ENCODE peak calls at places on chromosomes 12 and 14, in six cellular contexts. N is activated B cell treated with CpG ODN at 0.5 μM for 24 hours, K is Caco-2, A is WTC11, P is esophagus squamous epithelium, R is epithelial cell of proximal tubule. W is an unnamed sample.

GRCh38 chr12:70609739-70610491 is 27.3 kb downstream of the PTPRB start:
- DNase-seq in N (no peak), K (peak), A (peak), P (no peak), R (no peak), W (no peak)

GRCh38 chr12:107092669-107093546 is 441 bp downstream of the CRY1 start:
- DNase-seq in N (no peak), K (peak), A (peak), P (peak), R (no peak), W (no peak)

GRCh38 chr14:73754911-73755360 is 40.8 kb upstream of the PNMA1 start:
- DNase-seq in N (no peak), K (no peak), A (no peak), P (no peak), R (no peak), W (no peak)

GRCh38 chr12:93484315-93484981 is 17.1 kb downstream of the MRPL42 start:
- DNase-seq in N (no peak), K (no peak), A (no peak), P (no peak), R (no peak), W (no peak)

GRCh38 chr12:52837341-52837741 is 3.2 kb upstream of the KRT79 start:
- DNase-seq in N (no peak), K (no peak), A (no peak), P (no peak), R (no peak), W (peak)

GRCh38 chr14:77654001-77654431 is 37.6 kb upstream of the SPTLC2 start:
- DNase-seq in N (no peak), K (no peak), A (no peak), P (no peak), R (no peak), W (no peak)

GRCh38 chr12:112664569-112664968 is 127.0 kb upstream of the RPH3A start:
- DNase-seq in N (no peak), K (peak), A (peak), P (no peak), R (no peak), W (no peak)

GRCh38 chr14:95480109-95480886 is 36.2 kb downstream of the SYNE3 start:
- DNase-seq in N (no peak), K (no peak), A (no peak), P (no peak), R (no peak), W (no peak)

GRCh38 chr12:109547286-109547685 is 26.0 kb downstream of the MMAB start:
- DNase-seq in N (no peak), K (no peak), A (no peak), P (no peak), R (no peak), W (no peak)

GRCh38 chr12:76018111-76018510 is 13.5 kb downstream of the PHLDA1 start:
- DNase-seq in N (no peak), K (peak), A (peak), P (no peak), R (no peak), W (no peak)

GRCh38 chr14:76546426-76547221 is 170.7 kb downstream of the ESRRB start:
- DNase-seq in N (no peak), K (peak), A (peak), P (no peak), R (no peak), W (peak)

DNA sequence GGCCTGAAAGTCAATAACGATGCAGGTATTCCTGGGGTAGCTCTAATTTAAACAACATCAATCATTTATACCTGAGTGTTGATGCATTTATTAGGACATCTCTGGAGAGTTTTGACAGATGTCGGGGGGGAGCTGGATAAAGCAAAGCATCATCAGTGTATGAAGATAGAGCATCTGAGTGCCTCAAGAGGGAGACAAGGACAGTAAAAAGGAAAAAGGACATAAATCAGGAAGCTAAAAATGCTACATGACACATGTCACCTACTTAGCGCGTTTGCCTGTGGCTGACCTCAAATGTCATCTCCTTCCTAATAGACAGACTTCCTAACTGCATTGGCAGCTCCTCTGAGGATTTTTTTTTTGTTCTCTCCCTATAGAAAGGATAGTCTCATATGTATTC is 259.5 kb upstream of the PKP2 start:
- DNase-seq in N (no peak), K (no peak), A (no peak), P (no peak), R (no peak), W (no peak)
- TF ChIP-seq CTCF in N (no peak), K (no peak), A (no peak), P (no peak), R (no peak), W (no peak)

GRCh38 chr12:25975179-25975578 is 16.7 kb downstream of the RASSF8 start:
- DNase-seq in N (no peak), K (no peak), A (no peak), P (no peak), R (no peak), W (no peak)

GRCh38 chr12:25972783-25973182 is 14.3 kb downstream of the RASSF8 start:
- DNase-seq in N (no peak), K (no peak), A (no peak), P (no peak), R (no peak), W (no peak)

GRCh38 chr12:25970082-25970481 is 11.6 kb downstream of the RASSF8 start:
- DNase-seq in N (no peak), K (no peak), A (no peak), P (no peak), R (no peak), W (no peak)

GRCh38 chr12:25971675-25972035 is 13.2 kb downstream of the RASSF8 start:
- DNase-seq in N (no peak), K (no peak), A (no peak), P (no peak), R (no peak), W (no peak)

GRCh38 chr12:25970916-25971674 is 12.6 kb downstream of the RASSF8 start:
- DNase-seq in N (no peak), K (no peak), A (no peak), P (no peak), R (no peak), W (no peak)
- TF ChIP-seq CTCF in N (no peak), K (peak), A (no peak), P (no peak), R (peak), W (peak)

GRCh38 chr14:45716506-45716905 is 463.5 kb upstream of the MIS18BP1 start:
- DNase-seq in N (no peak), K (peak), A (no peak), P (no peak), R (no peak), W (no peak)
- TF ChIP-seq CTCF in N (no peak), K (peak), A (no peak), P (no peak), R (peak), W (peak)

DNA sequence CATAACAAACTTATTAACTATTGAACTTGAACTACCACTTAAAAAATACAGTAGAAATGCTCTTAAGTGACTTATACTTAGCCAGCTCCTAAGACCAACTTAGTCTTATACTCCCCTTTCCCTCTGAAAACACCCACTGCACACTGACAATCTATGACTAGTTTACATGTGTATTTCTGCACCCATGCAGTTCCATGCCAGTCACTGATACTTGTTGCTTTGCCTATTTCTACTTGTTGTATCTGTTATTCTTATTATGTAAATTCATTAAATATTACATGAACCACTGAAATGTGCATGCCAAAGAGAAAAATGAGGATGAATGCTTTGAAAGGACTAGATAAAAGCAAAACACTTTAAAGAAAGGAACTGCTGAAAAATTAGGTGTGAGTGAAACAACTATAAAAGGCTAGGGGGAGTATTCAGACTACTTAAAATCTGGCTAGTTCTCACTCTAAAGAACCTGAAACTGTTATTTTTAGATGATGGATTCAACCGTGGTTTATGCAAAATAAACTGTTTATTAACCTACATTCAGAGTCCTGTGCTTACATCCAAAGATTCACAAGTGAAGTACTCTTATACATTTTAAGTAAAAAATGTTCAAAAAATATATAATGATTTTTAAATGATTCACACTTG is 74.7 kb downstream of the RPS6KA5 start:
- DNase-seq in N (no peak), K (no peak), A (no peak), P (no peak), R (no peak), W (no peak)
- TF ChIP-seq CTCF in N (no peak), K (no peak), A (no peak), P (no peak), R (no peak), W (no peak)

GRCh38 chr14:103104389-103104653 is 9.8 kb downstream of the EXOC3L4 start:
- DNase-seq in N (no peak), K (no peak), A (no peak), P (no peak), R (no peak), W (no peak)

GRCh38 chr14:103104654-103105511 is 10.4 kb downstream of the EXOC3L4 start:
- DNase-seq in N (peak), K (peak), A (peak), P (no peak), R (no peak), W (no peak)

GRCh38 chr14:103102689-103103260 is 8.2 kb downstream of the EXOC3L4 start:
- DNase-seq in N (no peak), K (no peak), A (peak), P (no peak), R (no peak), W (no peak)

GRCh38 chr14:103101964-103102688 is 7.6 kb downstream of the EXOC3L4 start:
- DNase-seq in N (no peak), K (no peak), A (peak), P (no peak), R (no peak), W (no peak)

DNA sequence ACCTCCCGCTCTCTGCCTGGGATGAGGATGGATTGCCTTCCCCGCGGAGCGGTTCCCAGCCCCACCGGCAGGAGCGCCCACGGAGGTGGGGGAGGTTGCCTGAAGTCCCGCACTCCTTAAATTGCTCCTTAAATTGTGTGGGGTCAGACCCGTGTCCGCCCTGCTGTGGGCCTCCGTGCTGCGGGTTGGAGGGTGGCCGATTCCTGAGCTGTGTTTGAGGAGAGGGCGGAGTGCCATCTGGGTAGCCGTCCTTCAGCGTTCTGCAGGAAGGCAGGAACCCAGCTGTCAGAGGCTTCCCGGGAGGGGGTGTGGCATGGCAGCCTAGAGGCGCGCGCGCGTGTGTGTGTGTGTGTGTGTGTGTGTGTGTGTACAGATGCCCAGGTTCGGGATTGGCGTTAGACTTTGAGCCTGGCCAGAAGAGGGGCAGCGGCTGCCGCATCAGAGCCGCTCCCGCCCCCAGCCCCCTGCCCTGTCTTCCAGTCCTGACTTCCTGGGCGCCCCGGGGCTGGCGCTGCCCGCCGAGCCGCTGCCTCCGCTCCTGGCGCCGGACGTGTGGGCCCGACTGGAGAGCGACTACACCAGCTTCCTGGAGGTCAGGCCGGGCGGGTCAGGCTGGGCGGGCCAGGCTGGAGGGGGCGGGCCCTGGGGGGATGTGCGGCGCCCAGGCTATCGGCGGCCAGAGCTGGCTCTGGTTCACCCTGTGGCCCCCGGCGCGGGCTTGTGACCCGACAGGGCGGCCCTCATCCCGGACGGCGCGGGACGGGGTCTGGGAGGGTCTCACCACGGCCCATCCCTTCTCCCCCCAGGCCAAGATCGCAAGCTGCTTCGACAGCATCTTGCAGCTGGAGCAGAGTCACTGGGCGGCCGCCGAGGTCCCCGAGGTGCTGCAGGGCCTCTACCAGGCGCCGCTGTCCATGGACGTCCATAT is 9.2 kb downstream of the EXOC3L4 start:
- DNase-seq in N (no peak), K (peak), A (peak), P (no peak), R (no peak), W (no peak)
- TF ChIP-seq CTCF in N (no peak), K (no peak), A (no peak), P (no peak), R (peak), W (no peak)